ENCODE peak calls at places on chromosomes 5 and 9, in nine cellular contexts. M is stimulated activated CD4-positive, alpha-beta T cell treated with anti-CD3 and anti-CD28 coated beads, Interleukin-12 subunit alpha, Interleukin-12 subunit beta, amount 100 ng/mL, for 48 hours; H is mesendoderm; C is NT2/D1; J is AG10803; T is mucosa of descending colon; E is EH; I is body of pancreas; W is progenitor cell of endocrine pancreas. O is an unnamed sample.

GRCh38 chr5:111251941-111252340 is 27.8 kb downstream of the CAMK4 start:
- DNase-seq in M (no peak), H (no peak), C (no peak), J (no peak), T (no peak), E (no peak), I (no peak), W (no peak), O (no peak)

GRCh38 chr5:1778138-1779020 is 21.3 kb downstream of the MRPL36 start:
- DNase-seq in M (no peak), H (no peak), C (no peak), J (no peak), T (no peak), E (no peak), I (no peak), W (no peak), O (no peak)

GRCh38 chr9:7347556-7347955 is 452.0 kb downstream of the DMAC1 start:
- DNase-seq in M (no peak), H (no peak), C (no peak), J (no peak), T (no peak), E (no peak), I (no peak), W (no peak), O (no peak)

GRCh38 chr9:95189230-95190098 is 128.0 kb downstream of the FANCC start:
- DNase-seq in M (no peak), H (no peak), C (no peak), J (no peak), T (peak), E (peak), I (no peak), W (no peak), O (no peak)

GRCh38 chr5:143219696-143220095 is 183.8 kb downstream of the NR3C1 start:
- DNase-seq in M (no peak), H (peak), C (no peak), J (peak), T (no peak), E (peak), I (no peak), W (no peak), O (peak)

GRCh38 chr5:172611913-172612312 is 29.1 kb upstream of the NEURL1B start:
- DNase-seq in M (no peak), H (no peak), C (no peak), J (no peak), T (no peak), E (no peak), I (no peak), W (no peak), O (no peak)

GRCh38 chr9:78121488-78121887 is 89.9 kb upstream of the GNAQ start:
- DNase-seq in M (peak), H (peak), C (peak), J (peak), T (peak), E (peak), I (peak), W (peak), O (peak)

GRCh38 chr5:115069087-115069968 is 100.4 kb downstream of the TRIM36 start:
- DNase-seq in M (no peak), H (peak), C (peak), J (peak), T (peak), E (peak), I (peak), W (peak), O (peak)

GRCh38 chr5:170638454-170639220 is 134.8 kb downstream of the KCNIP1 start:
- DNase-seq in M (peak), H (peak), C (no peak), J (peak), T (peak), E (peak), I (peak), W (peak), O (peak)

GRCh38 chr9:132647355-132647754 is 22.4 kb downstream of the DDX31 start:
- DNase-seq in M (no peak), H (no peak), C (no peak), J (peak), T (no peak), E (peak), I (no peak), W (no peak), O (peak)

GRCh38 chr5:114335391-114335790 is 26.5 kb upstream of the KCNN2 start:
- DNase-seq in M (no peak), H (no peak), C (no peak), J (peak), T (no peak), E (peak), I (no peak), W (no peak), O (no peak)

GRCh38 chr5:53642006-53642405 is 81.6 kb downstream of the NDUFS4 start:
- DNase-seq in M (no peak), H (peak), C (no peak), J (peak), T (no peak), E (peak), I (no peak), W (no peak), O (peak)

GRCh38 chr5:168162464-168162863 is 129.0 kb upstream of the WWC1 start:
- DNase-seq in M (no peak), H (peak), C (no peak), J (peak), T (no peak), E (no peak), I (peak), W (no peak), O (peak)

GRCh38 chr9:110847661-110848060 is 179.1 kb downstream of the MUSK start:
- DNase-seq in M (no peak), H (no peak), C (no peak), J (peak), T (no peak), E (peak), I (no peak), W (no peak), O (peak)

GRCh38 chr5:141782991-141783598 is 95.1 kb downstream of the PCDH1 start:
- DNase-seq in M (no peak), H (no peak), C (no peak), J (no peak), T (no peak), E (no peak), I (no peak), W (no peak), O (no peak)

GRCh38 chr5:173547579-173547978 is 68.9 kb downstream of the BOD1 start:
- DNase-seq in M (no peak), H (no peak), C (no peak), J (peak), T (no peak), E (peak), I (no peak), W (no peak), O (peak)

GRCh38 chr5:38830521-38831051 is 15.2 kb upstream of the OSMR start:
- DNase-seq in M (no peak), H (no peak), C (no peak), J (no peak), T (no peak), E (peak), I (no peak), W (no peak), O (no peak)

GRCh38 chr9:27212621-27213020 is 84.3 kb downstream of the EQTN start:
- DNase-seq in M (no peak), H (no peak), C (no peak), J (no peak), T (no peak), E (no peak), I (no peak), W (no peak), O (no peak)

GRCh38 chr5:54658014-54658413 is 140.5 kb downstream of the SNX18 start:
- DNase-seq in M (no peak), H (peak), C (no peak), J (peak), T (no peak), E (peak), I (no peak), W (no peak), O (peak)

GRCh38 chr5:91384671-91385430 is 1.7 kb upstream of the ARRDC3 start:
- DNase-seq in M (peak), H (peak), C (no peak), J (peak), T (peak), E (peak), I (peak), W (no peak), O (peak)

GRCh38 chr5:1002271-1002546 is 6.4 kb upstream of the NKD2 start:
- DNase-seq in M (no peak), H (no peak), C (no peak), J (no peak), T (no peak), E (no peak), I (no peak), W (no peak), O (no peak)